ENCODE peak calls at places on chromosome 6, in eight cellular contexts. U, M, R, D, I, T, V and Q are unnamed samples.

GRCh38 chr6:162638931-162639574 is 88.5 kb downstream of the PRKN start:
- DNase-seq in U (no peak), M (no peak), R (no peak), D (no peak), I (no peak), T (no peak), V (no peak), Q (no peak)

GRCh38 chr6:146864885-146865284 is 266.1 kb downstream of the ADGB start:
- DNase-seq in U (no peak), M (no peak), R (no peak), D (no peak), I (no peak), T (no peak), V (no peak), Q (no peak)

GRCh38 chr6:30568245-30568644 is 3.0 kb upstream of the ABCF1 start:
- DNase-seq in U (no peak), M (no peak), R (no peak), D (no peak), I (peak), T (no peak), V (no peak), Q (no peak)

GRCh38 chr6:37451411-37452273 is 18.6 kb downstream of the CMTR1 start:
- DNase-seq in U (no peak), M (no peak), R (no peak), D (peak), I (no peak), T (no peak), V (no peak), Q (no peak)

GRCh38 chr6:110542311-110543024 is 66.1 kb upstream of the SLC22A16 start:
- DNase-seq in U (no peak), M (no peak), R (no peak), D (peak), I (no peak), T (peak), V (no peak), Q (no peak)

GRCh38 chr6:139325686-139326085 is 33.9 kb upstream of the TXLNB start:
- DNase-seq in U (no peak), M (no peak), R (no peak), D (no peak), I (no peak), T (no peak), V (no peak), Q (no peak)

GRCh38 chr6:33450434-33450833 is 3.9 kb upstream of the ZBTB9 start:
- DNase-seq in U (no peak), M (no peak), R (no peak), D (no peak), I (no peak), T (no peak), V (no peak), Q (peak)

GRCh38 chr6:81890846-81891245 is 138.4 kb upstream of the TENT5A start:
- DNase-seq in U (no peak), M (no peak), R (no peak), D (no peak), I (no peak), T (peak), V (no peak), Q (peak)

GRCh38 chr6:157954150-157955117 is 27.2 kb upstream of the SYNJ2 start:
- DNase-seq in U (no peak), M (peak), R (no peak), D (no peak), I (no peak), T (peak), V (no peak), Q (peak)

GRCh38 chr6:151590742-151591141 is 96.9 kb downstream of the CCDC170 start:
- DNase-seq in U (no peak), M (no peak), R (no peak), D (no peak), I (no peak), T (no peak), V (no peak), Q (no peak)

GRCh38 chr6:1641391-1641790 is 31.7 kb downstream of the FOXC1 start:
- DNase-seq in U (no peak), M (peak), R (no peak), D (no peak), I (no peak), T (no peak), V (no peak), Q (no peak)

GRCh38 chr6:129485746-129486145 is 224.2 kb downstream of the ARHGAP18 start:
- DNase-seq in U (no peak), M (peak), R (no peak), D (no peak), I (no peak), T (no peak), V (no peak), Q (no peak)

GRCh38 chr6:28747083-28747630 is 176.6 kb downstream of the TRIM27 start:
- DNase-seq in U (no peak), M (no peak), R (no peak), D (no peak), I (no peak), T (no peak), V (no peak), Q (no peak)

GRCh38 chr6:157944983-157945931 is 36.4 kb upstream of the SYNJ2 start:
- DNase-seq in U (no peak), M (no peak), R (no peak), D (no peak), I (peak), T (no peak), V (peak), Q (no peak)